ENCODE peak calls at places on chromosomes 13 and 19, in four cellular contexts. O is SK-N-SH, N is HepG2, B is GM12878. I is an unnamed sample.

GRCh38 chr13:45678282-45678681 is 23.8 kb upstream of the CBY2 start:
- DNase-seq in N (no peak), B (no peak), O (no peak), I (no peak)

GRCh38 chr19:13964776-13965175 is 12.5 kb downstream of the DCAF15 start:
- DNase-seq in N (no peak), O (no peak), B (no peak), I (no peak)

GRCh38 chr13:101942038-101942437 is 459.8 kb downstream of the FGF14 start:
- DNase-seq in N (peak; percentile 7), O (peak; percentile 34), B (no peak), I (no peak)

GRCh38 chr19:46591254-46591653 is 9.9 kb upstream of the CALM3 start:
- DNase-seq in B (no peak), N (no peak), O (no peak), I (no peak)

GRCh38 chr19:13091400-13092161 is 11.1 kb downstream of the LYL1 start:
- DNase-seq in B (no peak), N (no peak), O (peak; percentile 91), I (no peak)

GRCh38 chr13:36086117-36086516 is 45.1 kb downstream of the DCLK1 start:
- DNase-seq in O (peak; percentile 40), N (no peak), B (no peak), I (no peak)

GRCh38 chr19:54138777-54139256 is 1.3 kb downstream of the CNOT3 start:
- DNase-seq in N (no peak), B (no peak), O (no peak), I (no peak)

GRCh38 chr13:88450515-88450914 is 779.3 kb downstream of the SLITRK5 start:
- DNase-seq in O (no peak), N (no peak), B (no peak), I (no peak)

GRCh38 chr13:77028202-77028601 is 1.2 kb upstream of the FBXL3 start:
- DNase-seq in O (no peak), N (no peak), B (no peak), I (no peak)

GRCh38 chr19:48717059-48717395 is 2.5 kb downstream of the MAMSTR start:
- DNase-seq in B (no peak), N (no peak), O (no peak), I (no peak)

GRCh38 chr13:95553271-95553588 is 710 bp downstream of the CLDN10 start:
- DNase-seq in B (no peak), N (no peak), O (no peak), I (no peak)

GRCh38 chr19:46674416-46675178 is 13.6 kb upstream of the DACT3 start:
- DNase-seq in B (no peak), N (no peak), O (peak; percentile 79), I (peak; percentile 62)

GRCh38 chr19:5138606-5139594 is 170.0 kb downstream of the KDM4B start:
- DNase-seq in N (no peak), B (peak; percentile 79), O (no peak), I (no peak)

GRCh38 chr13:79796116-79796515 is 315.2 kb downstream of the NDFIP2 start:
- DNase-seq in B (no peak), N (no peak), O (no peak), I (no peak)

GRCh38 chr13:24167666-24168391 is 7.3 kb downstream of the SPATA13 start:
- DNase-seq in O (no peak), B (no peak), N (no peak), I (no peak)

GRCh38 chr19:6997679-6998445 is 23.4 kb downstream of the MBD3L2B start:
- DNase-seq in O (no peak), N (no peak), B (no peak), I (no peak)

GRCh38 chr13:27007166-27007565 is 164.4 kb downstream of the USP12 start:
- DNase-seq in O (no peak), B (no peak), N (no peak), I (no peak)

GRCh38 chr13:95494082-95494681 is 58.3 kb upstream of the CLDN10 start:
- DNase-seq in O (peak; percentile 62), B (no peak), N (peak; percentile 55), I (peak; percentile 62)

GRCh38 chr19:13718733-13719132 is 45.6 kb upstream of the MRI1 start:
- DNase-seq in N (no peak), B (no peak), O (peak; percentile 28), I (no peak)

GRCh38 chr13:48184260-48184659 is 48.7 kb upstream of the ITM2B start:
- DNase-seq in N (no peak), O (no peak), B (no peak), I (no peak)
- TF ChIP-seq NFIC in N (no peak), O (no peak), B (peak; percentile 19), I (no peak)

GRCh38 chr13:40774672-40775071 is 3.7 kb upstream of the MRPS31 start:
- DNase-seq in B (no peak), O (no peak), N (no peak), I (no peak)

GRCh38 chr13:40770934-40771618 is at the start of gene MRPS31:
- DNase-seq in O (peak; percentile 94), N (peak; percentile 92), B (peak; percentile 77), I (peak; percentile 83)

GRCh38 chr13:40770609-40770933 is 419 bp downstream of the MRPS31 start:
- DNase-seq in B (no peak), N (no peak), O (no peak), I (no peak)

GRCh38 chr13:40769970-40770369 is 1.0 kb downstream of the MRPS31 start:
- DNase-seq in B (no peak), N (no peak), O (no peak), I (no peak)

GRCh38 chr13:40772765-40773473 is 1.9 kb upstream of the MRPS31 start:
- DNase-seq in N (peak; percentile 73), B (no peak), O (no peak), I (no peak)
- H2AFZ ChIP-seq in N (peak overlapping the region; percentile 52), B (no peak overlapping the region), O (no peak overlapping the region), I (no peak overlapping the region)

GRCh38 chr13:113186061-113186900 is 22.2 kb downstream of the PCID2 start:
- DNase-seq in N (no peak), O (no peak), B (peak; percentile 77), I (no peak)
- TF ChIP-seq NFIC in N (no peak), O (no peak), B (peak; percentile 43), I (no peak)

GRCh38 chr19:34595683-34596082 is 81.3 kb downstream of the SCGB2B2 start:
- DNase-seq in N (no peak), O (no peak), B (no peak), I (no peak)
- H2AFZ ChIP-seq in N (no peak overlapping the region), O (no peak overlapping the region), B (no peak overlapping the region), I (no peak overlapping the region)

I was measured in K562.